ENCODE peak calls at places on chromosome 13, in four cellular contexts. One of them, this sample, is unnamed.

GRCh38 chr13:98585398-98585754 is 8.5 kb upstream of the STK24 start:
- DNase-seq in uterus: no peak
- DNase-seq in Peyer's patch: no peak
- DNase-seq in heart left ventricle: no peak
- DNase-seq in this sample: no peak

GRCh38 chr13:106262886-106263285 is 272.6 kb downstream of the EFNB2 start:
- DNase-seq in Peyer's patch: no peak
- DNase-seq in uterus: no peak
- DNase-seq in heart left ventricle: no peak
- DNase-seq in this sample: no peak

GRCh38 chr13:99740261-99740979 is 231.1 kb downstream of the ZIC5 start:
- DNase-seq in uterus: no peak
- DNase-seq in Peyer's patch: no peak
- DNase-seq in heart left ventricle: no peak
- DNase-seq in this sample: no peak

GRCh38 chr13:98923641-98924397 is 54.0 kb downstream of the DOCK9 start:
- DNase-seq in uterus: no peak
- DNase-seq in heart left ventricle: no peak
- DNase-seq in Peyer's patch: no peak
- DNase-seq in this sample: no peak

GRCh38 chr13:46860734-46861133 is 36.1 kb downstream of the HTR2A start:
- DNase-seq in heart left ventricle: no peak
- DNase-seq in uterus: no peak
- DNase-seq in Peyer's patch: no peak
- DNase-seq in this sample: no peak

GRCh38 chr13:39688699-39689405 is 33.4 kb downstream of the COG6 start:
- DNase-seq in heart left ventricle: no peak
- DNase-seq in uterus: no peak
- DNase-seq in Peyer's patch: no peak
- DNase-seq in this sample: no peak

GRCh38 chr13:47188802-47189201 is 291.9 kb upstream of the HTR2A start:
- DNase-seq in uterus: no peak
- DNase-seq in heart left ventricle: no peak
- DNase-seq in Peyer's patch: no peak
- DNase-seq in this sample: no peak

GRCh38 chr13:83995930-83996329 is 113.7 kb upstream of the SLITRK1 start:
- DNase-seq in Peyer's patch: no peak
- DNase-seq in heart left ventricle: no peak
- DNase-seq in uterus: no peak
- DNase-seq in this sample: no peak

GRCh38 chr13:46926856-46927625 is 30.2 kb upstream of the HTR2A start:
- DNase-seq in uterus: no peak
- DNase-seq in heart left ventricle: no peak
- DNase-seq in Peyer's patch: no peak
- DNase-seq in this sample: no peak

GRCh38 chr13:114019367-114019766 is 45.5 kb upstream of the C13orf46 start:
- DNase-seq in uterus: no peak
- DNase-seq in Peyer's patch: no peak
- DNase-seq in heart left ventricle: no peak
- DNase-seq in this sample: no peak

GRCh38 chr13:40539954-40540706 is 126.3 kb downstream of the FOXO1 start:
- DNase-seq in heart left ventricle: no peak
- DNase-seq in uterus: no peak
- DNase-seq in Peyer's patch: no peak
- DNase-seq in this sample: no peak

GRCh38 chr13:113980489-113981064 is 6.7 kb upstream of the C13orf46 start:
- DNase-seq in heart left ventricle: no peak
- DNase-seq in uterus: no peak
- DNase-seq in Peyer's patch: no peak
- DNase-seq in this sample: no peak

GRCh38 chr13:109737606-109738005 is 48.8 kb downstream of the IRS2 start:
- DNase-seq in Peyer's patch: no peak
- DNase-seq in heart left ventricle: no peak
- DNase-seq in uterus: no peak
- DNase-seq in this sample: no peak

GRCh38 chr13:51800456-51800855 is 3.5 kb downstream of the DHRS12 start:
- DNase-seq in uterus: no peak
- DNase-seq in Peyer's patch: no peak
- DNase-seq in heart left ventricle: no peak
- DNase-seq in this sample: no peak

GRCh38 chr13:37443538-37443937 is 155.0 kb downstream of the POSTN start:
- DNase-seq in Peyer's patch: no peak
- DNase-seq in uterus: no peak
- DNase-seq in heart left ventricle: no peak
- DNase-seq in this sample: no peak

GRCh38 chr13:20288561-20288960 is 56.4 kb upstream of the GJB6 start:
- DNase-seq in heart left ventricle: no peak
- DNase-seq in uterus: no peak
- DNase-seq in Peyer's patch: no peak
- DNase-seq in this sample: no peak

GRCh38 chr13:63337041-63337440 is 1921.4 kb upstream of the PCDH20 start:
- DNase-seq in heart left ventricle: no peak
- DNase-seq in uterus: no peak
- DNase-seq in Peyer's patch: no peak
- DNase-seq in this sample: no peak

GRCh38 chr13:91248249-91248648 is 99.2 kb upstream of the MIR17HG start:
- DNase-seq in heart left ventricle: no peak
- DNase-seq in uterus: no peak
- DNase-seq in Peyer's patch: no peak
- DNase-seq in this sample: no peak

GRCh38 chr13:110359840-110360301 is 52.8 kb downstream of the COL4A2 start:
- DNase-seq in Peyer's patch: no peak
- DNase-seq in uterus: no peak
- DNase-seq in heart left ventricle: no peak
- DNase-seq in this sample: no peak

GRCh38 chr13:107301724-107302374 is 733.9 kb upstream of the ARGLU1 start:
- DNase-seq in Peyer's patch: no peak
- DNase-seq in heart left ventricle: no peak
- DNase-seq in uterus: no peak
- DNase-seq in this sample: no peak

GRCh38 chr13:59906413-59907027 is 257.2 kb downstream of the DIAPH3 start:
- DNase-seq in heart left ventricle: no peak
- DNase-seq in uterus: no peak
- DNase-seq in Peyer's patch: no peak
- DNase-seq in this sample: no peak

GRCh38 chr13:72062566-72062965 is 195.6 kb upstream of the DACH1 start:
- DNase-seq in Peyer's patch: no peak
- DNase-seq in heart left ventricle: peak; percentile 9
- DNase-seq in uterus: no peak
- DNase-seq in this sample: no peak

GRCh38 chr13:48653074-48654054 is at the start of gene CYSLTR2:
- DNase-seq in Peyer's patch: no peak
- DNase-seq in uterus: no peak
- DNase-seq in heart left ventricle: peak; percentile 21
- DNase-seq in this sample: no peak

GRCh38 chr13:34756572-34756971 is 185.5 kb upstream of the NBEA start:
- DNase-seq in heart left ventricle: no peak
- DNase-seq in Peyer's patch: no peak
- DNase-seq in uterus: no peak
- DNase-seq in this sample: no peak

GRCh38 chr13:66926851-66927524 is 303.1 kb downstream of the PCDH9 start:
- DNase-seq in Peyer's patch: no peak
- DNase-seq in heart left ventricle: no peak
- DNase-seq in uterus: no peak
- DNase-seq in this sample: no peak

GRCh38 chr13:66940113-66940512 is 290.0 kb downstream of the PCDH9 start:
- DNase-seq in Peyer's patch: no peak
- DNase-seq in heart left ventricle: no peak
- DNase-seq in uterus: no peak
- DNase-seq in this sample: no peak

GRCh38 chr13:50950808-50951207 is 41.2 kb downstream of the RNASEH2B start:
- DNase-seq in heart left ventricle: no peak
- DNase-seq in uterus: no peak
- DNase-seq in Peyer's patch: no peak
- DNase-seq in this sample: no peak

GRCh38 chr13:25860862-25861261 is 191.0 kb downstream of the SHISA2 start:
- DNase-seq in uterus: no peak
- DNase-seq in heart left ventricle: no peak
- DNase-seq in Peyer's patch: no peak
- DNase-seq in this sample: no peak

GRCh38 chr13:40185393-40185792 is 481.0 kb downstream of the FOXO1 start:
- DNase-seq in heart left ventricle: no peak
- DNase-seq in uterus: no peak
- DNase-seq in Peyer's patch: no peak
- DNase-seq in this sample: no peak

DNA sequence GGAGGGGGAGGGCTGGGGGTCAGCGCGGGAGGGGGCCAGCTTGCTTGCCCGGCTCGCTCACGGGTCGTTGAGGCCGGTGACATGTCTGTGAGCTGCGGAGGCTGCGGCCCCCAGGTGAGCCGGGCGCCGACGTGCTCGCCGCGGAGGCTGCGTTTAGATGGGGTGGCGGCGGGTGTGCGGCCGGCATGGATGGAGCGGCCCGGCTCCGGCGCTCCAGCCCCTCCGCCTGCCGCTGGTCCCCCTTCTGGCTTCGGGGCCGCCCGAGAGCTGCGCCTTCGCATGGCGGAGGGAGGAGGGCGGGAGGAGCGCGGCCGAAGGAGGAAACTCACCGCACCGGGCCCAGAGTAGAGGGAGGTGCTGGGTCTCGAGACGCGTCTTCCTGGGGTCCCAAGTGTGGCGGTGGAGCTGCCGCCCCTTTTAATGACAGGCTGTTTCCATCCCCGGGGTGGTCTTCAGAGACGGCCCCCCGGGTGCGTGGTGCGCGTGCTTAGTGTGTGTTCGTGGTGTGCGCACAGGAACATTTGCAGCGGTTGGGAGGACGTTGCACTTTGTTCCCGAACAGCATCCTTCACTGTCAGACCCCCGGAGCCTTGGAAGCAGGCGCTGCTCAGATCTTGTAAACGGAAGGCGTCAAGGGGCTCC is at the start of gene AKAP11:
- DNase-seq in heart left ventricle: peak; percentile 52
- DNase-seq in uterus: no peak
- DNase-seq in Peyer's patch: peak; percentile 54
- DNase-seq in this sample: no peak
- TF ChIP-seq POLR2A in heart left ventricle: no peak
- TF ChIP-seq POLR2A in uterus: peak; percentile 32
- TF ChIP-seq POLR2A in Peyer's patch: no peak
- TF ChIP-seq POLR2A in this sample: peak; percentile 21

GRCh38 chr13:111484959-111485358 is 164.5 kb downstream of the TEX29 start:
- DNase-seq in uterus: no peak
- DNase-seq in Peyer's patch: no peak
- DNase-seq in heart left ventricle: no peak
- DNase-seq in this sample: no peak
- H3K27me3 ChIP-seq in uterus: no peaks in the 10 kb centered on the region
- H3K27me3 ChIP-seq in Peyer's patch: no peaks in the 10 kb centered on the region
- H3K27me3 ChIP-seq in heart left ventricle: peaks cover 12% of the 10 kb centered on the region
- H3K27me3 ChIP-seq in this sample: no peaks in the 10 kb centered on the region

GRCh38 chr13:97306106-97306505 is 84.0 kb downstream of the MBNL2 start:
- DNase-seq in heart left ventricle: no peak
- DNase-seq in Peyer's patch: no peak
- DNase-seq in uterus: no peak
- DNase-seq in this sample: no peak
- H3K4me1 ChIP-seq in heart left ventricle: peaks cover 54% of the 10 kb centered on the region
- H3K4me1 ChIP-seq in Peyer's patch: no peaks in the 10 kb centered on the region
- H3K4me1 ChIP-seq in uterus: peaks cover 12% of the 10 kb centered on the region
- H3K4me1 ChIP-seq in this sample: peaks cover 21% of the 10 kb centered on the region

GRCh38 chr13:112212533-112212932 is 145.6 kb downstream of the SOX1 start:
- DNase-seq in Peyer's patch: no peak
- DNase-seq in uterus: no peak
- DNase-seq in heart left ventricle: no peak
- DNase-seq in this sample: no peak

GRCh38 chr13:112215871-112216270 is 148.9 kb downstream of the SOX1 start:
- DNase-seq in uterus: no peak
- DNase-seq in Peyer's patch: no peak
- DNase-seq in heart left ventricle: no peak
- DNase-seq in this sample: no peak

GRCh38 chr13:112210401-112210800 is 143.5 kb downstream of the SOX1 start:
- DNase-seq in Peyer's patch: no peak
- DNase-seq in heart left ventricle: no peak
- DNase-seq in uterus: no peak
- DNase-seq in this sample: no peak

GRCh38 chr13:112217431-112217830 is 150.5 kb downstream of the SOX1 start:
- DNase-seq in uterus: no peak
- DNase-seq in heart left ventricle: no peak
- DNase-seq in Peyer's patch: no peak
- DNase-seq in this sample: no peak

GRCh38 chr13:112213467-112214245 is 146.7 kb downstream of the SOX1 start:
- DNase-seq in Peyer's patch: no peak
- DNase-seq in heart left ventricle: no peak
- DNase-seq in uterus: no peak
- DNase-seq in this sample: no peak
- TF ChIP-seq POLR2A in Peyer's patch: no peak
- TF ChIP-seq POLR2A in heart left ventricle: no peak
- TF ChIP-seq POLR2A in uterus: no peak
- TF ChIP-seq POLR2A in this sample: no peak

DNA sequence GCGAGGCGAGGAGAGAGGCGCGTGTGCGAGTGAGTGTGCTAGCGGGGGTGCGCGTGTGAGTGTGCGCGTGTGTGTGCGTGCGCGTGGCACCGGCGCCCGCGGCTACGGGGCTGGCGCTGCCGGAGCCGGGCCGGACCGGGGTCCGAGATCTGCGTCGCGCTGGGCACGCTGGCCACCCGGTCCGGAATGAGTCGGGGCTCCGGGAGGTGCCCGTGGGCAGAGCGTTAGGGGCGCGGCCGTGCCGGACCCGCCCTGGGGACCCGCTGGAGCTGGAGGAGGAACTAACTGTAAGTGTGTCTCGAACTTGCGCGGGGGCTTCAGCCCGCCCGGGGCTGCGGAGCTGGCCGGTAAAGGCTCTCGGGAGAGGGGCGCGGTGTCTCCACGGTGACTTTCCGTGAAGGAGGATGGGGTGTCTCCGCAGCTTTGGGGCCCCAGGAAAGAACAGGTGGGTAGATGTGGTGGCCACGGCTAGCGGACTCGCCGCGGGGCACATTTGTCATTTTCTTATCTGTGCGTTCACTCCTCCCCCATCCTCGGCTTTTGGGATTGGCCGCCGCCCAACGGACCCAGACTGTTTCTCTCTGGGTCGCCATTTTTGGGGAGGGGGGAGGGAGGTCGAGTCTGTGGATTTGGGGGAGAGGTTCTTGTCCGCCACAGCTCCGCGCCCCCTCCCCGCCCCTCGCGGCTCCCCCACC is 10.1 kb upstream of the SOX1 start:
- DNase-seq in heart left ventricle: no peak
- DNase-seq in Peyer's patch: no peak
- DNase-seq in uterus: no peak
- DNase-seq in this sample: no peak
- H3K27me3 ChIP-seq in heart left ventricle: peaks cover 100% of the 10 kb centered on the region
- H3K27me3 ChIP-seq in Peyer's patch: peaks cover 70% of the 10 kb centered on the region
- H3K27me3 ChIP-seq in uterus: peaks cover 75% of the 10 kb centered on the region
- H3K27me3 ChIP-seq in this sample: no peaks in the 10 kb centered on the region